ENCODE peak calls at places on chromosomes 1 and 21, in five cellular contexts. One of them, this sample, is unnamed.

GRCh38 chr1:216005916-216006315 is 417.3 kb downstream of the USH2A start:
- DNase-seq in breast epithelium: no peak
- DNase-seq in Peyer's patch: no peak
- DNase-seq in transverse colon: no peak
- DNase-seq in sigmoid colon: no peak
- DNase-seq in this sample: no peak

GRCh38 chr1:53145619-53145941 is 3.1 kb upstream of the SLC1A7 start:
- DNase-seq in transverse colon: no peak
- DNase-seq in breast epithelium: no peak
- DNase-seq in Peyer's patch: no peak
- DNase-seq in sigmoid colon: no peak
- DNase-seq in this sample: no peak

GRCh38 chr1:115210302-115210711 is 121.0 kb upstream of the TSPAN2 start:
- DNase-seq in sigmoid colon: no peak
- DNase-seq in transverse colon: no peak
- DNase-seq in breast epithelium: no peak
- DNase-seq in Peyer's patch: no peak
- DNase-seq in this sample: no peak

GRCh38 chr1:197841828-197842573 is 60.4 kb upstream of the C1orf53 start:
- DNase-seq in breast epithelium: no peak
- DNase-seq in sigmoid colon: no peak
- DNase-seq in transverse colon: no peak
- DNase-seq in Peyer's patch: no peak
- DNase-seq in this sample: no peak

GRCh38 chr1:18508084-18508483 is 27.4 kb downstream of the KLHDC7A start:
- DNase-seq in sigmoid colon: no peak
- DNase-seq in Peyer's patch: no peak
- DNase-seq in breast epithelium: no peak
- DNase-seq in transverse colon: no peak
- DNase-seq in this sample: no peak

GRCh38 chr1:3695326-3696217 is 43.3 kb downstream of the TP73 start:
- DNase-seq in Peyer's patch: no peak
- DNase-seq in breast epithelium: no peak
- DNase-seq in sigmoid colon: no peak
- DNase-seq in transverse colon: peak
- DNase-seq in this sample: peak

GRCh38 chr1:158053276-158053675 is 59.8 kb downstream of the KIRREL1 start:
- DNase-seq in sigmoid colon: no peak
- DNase-seq in transverse colon: no peak
- DNase-seq in Peyer's patch: no peak
- DNase-seq in breast epithelium: no peak
- DNase-seq in this sample: no peak

GRCh38 chr21:26844258-26845065 is 747 bp downstream of the ADAMTS1 start:
- DNase-seq in breast epithelium: peak
- DNase-seq in transverse colon: no peak
- DNase-seq in sigmoid colon: peak
- DNase-seq in Peyer's patch: no peak
- DNase-seq in this sample: no peak

GRCh38 chr1:219206350-219206749 is 32.7 kb downstream of the LYPLAL1 start:
- DNase-seq in transverse colon: no peak
- DNase-seq in breast epithelium: no peak
- DNase-seq in sigmoid colon: no peak
- DNase-seq in Peyer's patch: no peak
- DNase-seq in this sample: no peak

GRCh38 chr1:11967028-11967547 is 13.2 kb upstream of the MFN2 start:
- DNase-seq in transverse colon: peak
- DNase-seq in breast epithelium: no peak
- DNase-seq in Peyer's patch: peak
- DNase-seq in sigmoid colon: no peak
- DNase-seq in this sample: peak

GRCh38 chr1:117113199-117113598 is 8.3 kb downstream of the TRIM45 start:
- DNase-seq in breast epithelium: no peak
- DNase-seq in Peyer's patch: no peak
- DNase-seq in sigmoid colon: no peak
- DNase-seq in transverse colon: no peak
- DNase-seq in this sample: no peak

GRCh38 chr1:24390924-24391782 is 22.4 kb downstream of the STPG1 start:
- DNase-seq in sigmoid colon: peak
- DNase-seq in transverse colon: peak
- DNase-seq in breast epithelium: peak
- DNase-seq in Peyer's patch: peak
- DNase-seq in this sample: no peak

GRCh38 chr1:22398656-22399420 is 52.8 kb upstream of the ZBTB40 start:
- DNase-seq in sigmoid colon: no peak
- DNase-seq in Peyer's patch: no peak
- DNase-seq in breast epithelium: no peak
- DNase-seq in transverse colon: no peak
- DNase-seq in this sample: no peak

GRCh38 chr1:189429610-189430009 is 1048.1 kb downstream of the BRINP3 start:
- DNase-seq in Peyer's patch: no peak
- DNase-seq in transverse colon: no peak
- DNase-seq in breast epithelium: no peak
- DNase-seq in sigmoid colon: no peak
- DNase-seq in this sample: peak

GRCh38 chr21:15514073-15514946 is 215.5 kb upstream of the USP25 start:
- DNase-seq in sigmoid colon: no peak
- DNase-seq in Peyer's patch: peak
- DNase-seq in transverse colon: peak
- DNase-seq in breast epithelium: no peak
- DNase-seq in this sample: peak

GRCh38 chr1:191290441-191290840 is 812.8 kb upstream of the BRINP3 start:
- DNase-seq in sigmoid colon: no peak
- DNase-seq in transverse colon: no peak
- DNase-seq in breast epithelium: no peak
- DNase-seq in Peyer's patch: no peak
- DNase-seq in this sample: no peak

GRCh38 chr1:165928075-165928731 is 100.8 kb downstream of the UCK2 start:
- DNase-seq in sigmoid colon: no peak
- DNase-seq in transverse colon: peak
- DNase-seq in Peyer's patch: peak
- DNase-seq in breast epithelium: no peak
- DNase-seq in this sample: no peak

GRCh38 chr1:200207711-200208126 is 180.2 kb downstream of the NR5A2 start:
- DNase-seq in sigmoid colon: no peak
- DNase-seq in breast epithelium: no peak
- DNase-seq in transverse colon: no peak
- DNase-seq in Peyer's patch: no peak
- DNase-seq in this sample: no peak

GRCh38 chr1:227999056-227999930 is 7.5 kb upstream of the WNT3A start:
- DNase-seq in sigmoid colon: peak
- DNase-seq in transverse colon: peak
- DNase-seq in breast epithelium: peak
- DNase-seq in Peyer's patch: peak
- DNase-seq in this sample: peak

GRCh38 chr21:45108808-45109800 is 34.7 kb downstream of the ADARB1 start:
- DNase-seq in Peyer's patch: no peak
- DNase-seq in transverse colon: no peak
- DNase-seq in sigmoid colon: no peak
- DNase-seq in breast epithelium: no peak
- DNase-seq in this sample: no peak

GRCh38 chr1:89898150-89898549 is 77.3 kb downstream of the LRRC8D start:
- DNase-seq in Peyer's patch: no peak
- DNase-seq in transverse colon: no peak
- DNase-seq in breast epithelium: no peak
- DNase-seq in sigmoid colon: no peak
- DNase-seq in this sample: no peak

GRCh38 chr1:9426291-9426711 is 113.0 kb upstream of the SLC25A33 start:
- DNase-seq in transverse colon: peak
- DNase-seq in Peyer's patch: peak
- DNase-seq in breast epithelium: no peak
- DNase-seq in sigmoid colon: no peak
- DNase-seq in this sample: peak

DNA sequence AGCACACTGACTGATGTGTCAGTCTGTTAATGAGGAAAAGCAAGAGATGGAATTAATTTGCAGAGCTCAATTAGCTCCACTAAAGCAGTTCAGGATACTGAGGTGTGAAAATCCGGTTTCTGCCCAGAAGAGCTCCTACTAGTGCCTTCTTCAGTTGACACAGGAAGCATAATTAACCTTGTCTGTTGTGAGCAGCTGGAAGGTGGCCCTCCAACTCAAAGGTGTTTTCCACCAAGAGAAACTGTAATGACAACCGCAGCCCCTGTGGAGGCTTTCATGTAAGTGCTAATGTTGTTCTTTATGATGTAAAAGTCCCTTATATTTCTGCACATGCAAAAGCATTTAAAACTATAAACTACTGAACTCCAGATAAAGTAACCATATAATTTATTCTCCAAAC is 44.2 kb downstream of the PCNX2 start:
- DNase-seq in transverse colon: no peak
- DNase-seq in Peyer's patch: no peak
- DNase-seq in breast epithelium: no peak
- DNase-seq in sigmoid colon: no peak
- DNase-seq in this sample: no peak
- TF ChIP-seq POLR2A in transverse colon: no peak
- TF ChIP-seq POLR2A in Peyer's patch: no peak
- TF ChIP-seq POLR2A in breast epithelium: no peak
- TF ChIP-seq POLR2A in sigmoid colon: no peak
- TF ChIP-seq POLR2A in this sample: no peak

GRCh38 chr1:235108185-235108593 is 20.4 kb downstream of the TOMM20 start:
- DNase-seq in transverse colon: no peak
- DNase-seq in Peyer's patch: no peak
- DNase-seq in sigmoid colon: no peak
- DNase-seq in breast epithelium: no peak
- DNase-seq in this sample: no peak

GRCh38 chr1:235105051-235106043 is 23.3 kb downstream of the TOMM20 start:
- DNase-seq in transverse colon: no peak
- DNase-seq in Peyer's patch: peak
- DNase-seq in sigmoid colon: no peak
- DNase-seq in breast epithelium: no peak
- DNase-seq in this sample: no peak

GRCh38 chr1:235108876-235109275 is 19.8 kb downstream of the TOMM20 start:
- DNase-seq in breast epithelium: no peak
- DNase-seq in sigmoid colon: no peak
- DNase-seq in transverse colon: no peak
- DNase-seq in Peyer's patch: no peak
- DNase-seq in this sample: no peak

GRCh38 chr1:235106457-235106856 is 22.2 kb downstream of the TOMM20 start:
- DNase-seq in Peyer's patch: no peak
- DNase-seq in transverse colon: no peak
- DNase-seq in breast epithelium: no peak
- DNase-seq in sigmoid colon: no peak
- DNase-seq in this sample: no peak

DNA sequence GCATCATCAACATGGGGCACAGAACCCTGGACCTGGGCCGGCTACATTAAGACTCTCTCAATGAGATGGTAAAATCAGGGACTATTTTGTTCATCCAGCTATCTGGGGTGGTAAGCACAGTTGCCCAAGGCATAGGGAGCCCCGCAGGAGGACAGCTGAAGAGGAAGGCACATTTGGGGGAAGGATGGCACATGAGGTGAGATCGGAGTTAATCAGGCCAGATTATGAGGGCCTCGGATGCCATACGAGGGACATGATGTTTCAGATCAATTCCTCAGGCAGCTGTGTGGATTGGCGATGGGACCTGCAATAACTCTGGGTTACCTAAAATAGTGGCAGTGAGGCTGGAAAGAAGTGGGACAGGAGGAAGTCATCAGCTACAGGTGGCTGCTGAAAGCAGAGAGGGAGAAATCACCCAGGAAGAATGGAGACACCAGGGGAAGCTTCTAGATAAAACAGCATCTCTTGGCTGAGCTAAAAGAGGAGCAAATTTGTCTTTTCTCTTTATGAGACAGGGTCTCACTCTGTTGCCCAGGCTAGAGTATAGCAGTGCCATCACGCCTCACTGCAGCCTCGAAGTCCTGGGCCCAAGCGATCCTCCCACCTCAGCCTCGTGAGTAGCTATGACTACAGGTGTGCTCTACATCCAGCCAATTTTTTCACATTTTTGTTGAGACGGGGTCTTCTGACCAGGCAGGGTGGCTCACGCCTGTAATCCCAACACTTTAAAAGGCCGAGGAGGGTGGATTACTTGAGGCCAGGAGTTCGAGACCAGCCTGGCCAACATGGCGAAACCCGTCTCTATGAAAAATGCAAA is 21.1 kb downstream of the TOMM20 start:
- DNase-seq in transverse colon: no peak
- DNase-seq in Peyer's patch: peak
- DNase-seq in breast epithelium: no peak
- DNase-seq in sigmoid colon: no peak
- DNase-seq in this sample: no peak
- TF ChIP-seq POLR2A in transverse colon: no peak
- TF ChIP-seq POLR2A in Peyer's patch: no peak
- TF ChIP-seq POLR2A in breast epithelium: no peak
- TF ChIP-seq POLR2A in sigmoid colon: no peak
- TF ChIP-seq POLR2A in this sample: no peak

DNA sequence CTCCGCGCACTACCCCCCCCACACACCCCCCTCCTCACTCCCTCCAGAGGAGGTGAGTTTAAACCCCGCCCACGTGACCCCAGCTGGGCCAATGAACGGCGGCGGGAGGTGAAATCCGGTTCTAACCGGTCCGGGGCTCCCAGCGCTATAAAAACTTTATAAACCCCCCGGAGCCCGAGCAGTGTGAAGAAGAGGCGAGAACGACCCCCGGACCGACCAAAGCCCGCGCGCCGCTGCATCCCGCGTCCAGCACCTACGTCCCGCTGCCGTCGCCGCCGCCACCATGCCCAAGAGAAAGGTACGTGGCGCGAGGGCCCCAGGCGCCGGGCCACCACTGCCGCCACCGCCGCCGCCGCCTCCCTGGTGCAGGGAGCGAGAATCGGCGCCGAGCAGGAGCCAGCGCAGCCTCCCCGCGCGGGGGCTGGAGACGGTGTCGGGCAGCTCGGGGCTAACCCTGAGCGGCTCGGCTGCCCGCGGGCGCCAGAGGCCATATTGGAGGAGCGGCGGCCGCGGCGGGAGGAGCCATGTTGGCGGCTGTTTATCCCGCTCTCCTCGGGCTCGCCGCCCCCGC is at the start of gene HMGN2:
- DNase-seq in breast epithelium: peak
- DNase-seq in sigmoid colon: peak
- DNase-seq in Peyer's patch: peak
- DNase-seq in transverse colon: peak
- DNase-seq in this sample: peak
- TF ChIP-seq POLR2A in breast epithelium: peak
- TF ChIP-seq POLR2A in sigmoid colon: peak
- TF ChIP-seq POLR2A in Peyer's patch: peak
- TF ChIP-seq POLR2A in transverse colon: peak
- TF ChIP-seq POLR2A in this sample: peak

DNA sequence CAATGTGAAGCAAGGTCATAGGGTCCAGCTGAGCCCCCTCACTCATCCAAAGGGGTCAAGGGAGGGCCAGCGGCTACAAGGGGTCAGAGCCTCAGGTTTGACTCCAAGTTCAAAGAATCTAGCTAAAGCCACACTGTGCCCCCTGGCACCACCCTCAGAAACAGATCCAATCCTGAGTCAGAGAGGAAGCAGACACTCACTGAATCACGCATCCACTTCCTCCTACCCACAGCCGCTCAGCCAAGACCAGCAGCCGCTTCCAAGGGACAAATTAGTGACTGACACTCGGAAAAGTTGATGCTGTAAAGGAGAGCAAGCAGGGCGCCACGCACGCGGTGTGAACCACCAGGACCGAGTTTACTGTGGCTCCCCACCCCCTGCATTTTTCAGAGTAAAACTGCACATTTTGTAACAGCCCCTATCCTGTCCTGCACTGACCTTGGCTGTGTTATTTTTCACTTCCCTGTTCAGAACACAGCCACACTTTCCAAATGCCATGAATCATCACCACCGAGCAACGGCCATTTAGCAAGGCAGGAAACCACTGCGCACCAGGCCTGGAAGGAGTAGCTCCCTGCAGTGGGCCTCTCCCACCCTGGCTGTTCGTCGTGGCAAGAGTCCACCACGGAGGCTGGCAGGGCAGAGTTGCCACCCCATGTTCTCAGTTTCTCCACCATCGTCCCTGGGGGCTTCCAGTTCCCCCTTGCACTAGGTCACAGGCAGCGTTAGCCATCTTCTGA is 147.8 kb downstream of the TOMM20 start:
- DNase-seq in breast epithelium: peak
- DNase-seq in Peyer's patch: peak
- DNase-seq in transverse colon: peak
- DNase-seq in sigmoid colon: peak
- DNase-seq in this sample: no peak
- TF ChIP-seq POLR2A in breast epithelium: no peak
- TF ChIP-seq POLR2A in Peyer's patch: no peak
- TF ChIP-seq POLR2A in transverse colon: peak
- TF ChIP-seq POLR2A in sigmoid colon: no peak
- TF ChIP-seq POLR2A in this sample: peak